ENCODE peak calls at places on chromosome 13, in eight cellular contexts. One of them, this sample, is unnamed.

GRCh38 chr13:98909016-98909415 is 68.8 kb downstream of the DOCK9 start:
- DNase-seq in caudate nucleus: no peak
- DNase-seq in stimulated activated CD4-positive, alpha-beta T cell treated with anti-CD3 and anti-CD28 coated beads, Interleukin-2, amount 100 ng/mL, for 48 hours: no peak
- DNase-seq in LoVo: no peak
- DNase-seq in fibroblast of lung: no peak
- DNase-seq in body of pancreas: no peak
- DNase-seq in T-cell: no peak
- DNase-seq in SW 1271: no peak
- DNase-seq in this sample: no peak

GRCh38 chr13:51549050-51549449 is 35.2 kb upstream of the WDFY2 start:
- DNase-seq in stimulated activated CD4-positive, alpha-beta T cell treated with anti-CD3 and anti-CD28 coated beads, Interleukin-2, amount 100 ng/mL, for 48 hours: no peak
- DNase-seq in fibroblast of lung: no peak
- DNase-seq in caudate nucleus: no peak
- DNase-seq in body of pancreas: peak
- DNase-seq in SW 1271: no peak
- DNase-seq in T-cell: no peak
- DNase-seq in LoVo: peak
- DNase-seq in this sample: peak

GRCh38 chr13:29791997-29792775 is 58.2 kb downstream of the UBL3 start:
- DNase-seq in T-cell: no peak
- DNase-seq in fibroblast of lung: peak
- DNase-seq in LoVo: no peak
- DNase-seq in SW 1271: no peak
- DNase-seq in caudate nucleus: no peak
- DNase-seq in body of pancreas: no peak
- DNase-seq in stimulated activated CD4-positive, alpha-beta T cell treated with anti-CD3 and anti-CD28 coated beads, Interleukin-2, amount 100 ng/mL, for 48 hours: no peak
- DNase-seq in this sample: no peak

GRCh38 chr13:44323754-44324153 is 49.9 kb upstream of the SERP2 start:
- DNase-seq in SW 1271: no peak
- DNase-seq in fibroblast of lung: no peak
- DNase-seq in stimulated activated CD4-positive, alpha-beta T cell treated with anti-CD3 and anti-CD28 coated beads, Interleukin-2, amount 100 ng/mL, for 48 hours: no peak
- DNase-seq in LoVo: no peak
- DNase-seq in caudate nucleus: no peak
- DNase-seq in body of pancreas: no peak
- DNase-seq in T-cell: no peak
- DNase-seq in this sample: no peak

GRCh38 chr13:28313579-28313978 is 175.2 kb downstream of the PAN3 start:
- DNase-seq in SW 1271: no peak
- DNase-seq in caudate nucleus: no peak
- DNase-seq in T-cell: no peak
- DNase-seq in body of pancreas: no peak
- DNase-seq in fibroblast of lung: peak
- DNase-seq in LoVo: no peak
- DNase-seq in stimulated activated CD4-positive, alpha-beta T cell treated with anti-CD3 and anti-CD28 coated beads, Interleukin-2, amount 100 ng/mL, for 48 hours: no peak
- DNase-seq in this sample: no peak

GRCh38 chr13:108346376-108346775 is 76.9 kb downstream of the TNFSF13B start:
- DNase-seq in T-cell: no peak
- DNase-seq in stimulated activated CD4-positive, alpha-beta T cell treated with anti-CD3 and anti-CD28 coated beads, Interleukin-2, amount 100 ng/mL, for 48 hours: no peak
- DNase-seq in SW 1271: no peak
- DNase-seq in fibroblast of lung: no peak
- DNase-seq in body of pancreas: no peak
- DNase-seq in caudate nucleus: no peak
- DNase-seq in LoVo: no peak
- DNase-seq in this sample: no peak

GRCh38 chr13:100235311-100235901 is 146.5 kb downstream of the PCCA start:
- DNase-seq in SW 1271: peak
- DNase-seq in LoVo: peak
- DNase-seq in T-cell: no peak
- DNase-seq in fibroblast of lung: peak
- DNase-seq in caudate nucleus: no peak
- DNase-seq in body of pancreas: peak
- DNase-seq in stimulated activated CD4-positive, alpha-beta T cell treated with anti-CD3 and anti-CD28 coated beads, Interleukin-2, amount 100 ng/mL, for 48 hours: peak
- DNase-seq in this sample: peak

GRCh38 chr13:110841406-110841805 is 73.5 kb downstream of the ANKRD10 start:
- DNase-seq in caudate nucleus: no peak
- DNase-seq in T-cell: no peak
- DNase-seq in SW 1271: no peak
- DNase-seq in stimulated activated CD4-positive, alpha-beta T cell treated with anti-CD3 and anti-CD28 coated beads, Interleukin-2, amount 100 ng/mL, for 48 hours: no peak
- DNase-seq in fibroblast of lung: no peak
- DNase-seq in body of pancreas: no peak
- DNase-seq in LoVo: no peak
- DNase-seq in this sample: no peak

GRCh38 chr13:39665763-39666162 is 10.3 kb downstream of the COG6 start:
- DNase-seq in fibroblast of lung: no peak
- DNase-seq in LoVo: no peak
- DNase-seq in body of pancreas: no peak
- DNase-seq in caudate nucleus: no peak
- DNase-seq in T-cell: no peak
- DNase-seq in stimulated activated CD4-positive, alpha-beta T cell treated with anti-CD3 and anti-CD28 coated beads, Interleukin-2, amount 100 ng/mL, for 48 hours: no peak
- DNase-seq in SW 1271: no peak
- DNase-seq in this sample: peak

GRCh38 chr13:28837111-28837510 is 17.0 kb downstream of the MTUS2 start:
- DNase-seq in stimulated activated CD4-positive, alpha-beta T cell treated with anti-CD3 and anti-CD28 coated beads, Interleukin-2, amount 100 ng/mL, for 48 hours: no peak
- DNase-seq in LoVo: no peak
- DNase-seq in T-cell: no peak
- DNase-seq in caudate nucleus: no peak
- DNase-seq in fibroblast of lung: no peak
- DNase-seq in SW 1271: no peak
- DNase-seq in body of pancreas: no peak
- DNase-seq in this sample: no peak

GRCh38 chr13:30510091-30510490 is 44.4 kb upstream of the HMGB1 start:
- DNase-seq in fibroblast of lung: no peak
- DNase-seq in caudate nucleus: no peak
- DNase-seq in SW 1271: no peak
- DNase-seq in T-cell: no peak
- DNase-seq in stimulated activated CD4-positive, alpha-beta T cell treated with anti-CD3 and anti-CD28 coated beads, Interleukin-2, amount 100 ng/mL, for 48 hours: no peak
- DNase-seq in LoVo: no peak
- DNase-seq in body of pancreas: no peak
- DNase-seq in this sample: no peak

GRCh38 chr13:71866173-71867091 is 572 bp downstream of the DACH1 start:
- DNase-seq in T-cell: peak
- DNase-seq in fibroblast of lung: peak
- DNase-seq in body of pancreas: peak
- DNase-seq in stimulated activated CD4-positive, alpha-beta T cell treated with anti-CD3 and anti-CD28 coated beads, Interleukin-2, amount 100 ng/mL, for 48 hours: no peak
- DNase-seq in caudate nucleus: peak
- DNase-seq in SW 1271: no peak
- DNase-seq in LoVo: no peak
- DNase-seq in this sample: peak

GRCh38 chr13:51271528-51272070 is 49.4 kb downstream of the FAM124A start:
- DNase-seq in fibroblast of lung: peak
- DNase-seq in LoVo: no peak
- DNase-seq in T-cell: no peak
- DNase-seq in stimulated activated CD4-positive, alpha-beta T cell treated with anti-CD3 and anti-CD28 coated beads, Interleukin-2, amount 100 ng/mL, for 48 hours: no peak
- DNase-seq in SW 1271: no peak
- DNase-seq in body of pancreas: no peak
- DNase-seq in caudate nucleus: no peak
- DNase-seq in this sample: no peak

GRCh38 chr13:19117913-19118739 is 63.5 kb downstream of the TUBA3C start:
- DNase-seq in LoVo: no peak
- DNase-seq in T-cell: no peak
- DNase-seq in stimulated activated CD4-positive, alpha-beta T cell treated with anti-CD3 and anti-CD28 coated beads, Interleukin-2, amount 100 ng/mL, for 48 hours: no peak
- DNase-seq in body of pancreas: no peak
- DNase-seq in caudate nucleus: no peak
- DNase-seq in SW 1271: no peak
- DNase-seq in fibroblast of lung: no peak
- DNase-seq in this sample: no peak

GRCh38 chr13:66887088-66887487 is 343.0 kb downstream of the PCDH9 start:
- DNase-seq in T-cell: no peak
- DNase-seq in LoVo: no peak
- DNase-seq in fibroblast of lung: peak
- DNase-seq in stimulated activated CD4-positive, alpha-beta T cell treated with anti-CD3 and anti-CD28 coated beads, Interleukin-2, amount 100 ng/mL, for 48 hours: no peak
- DNase-seq in caudate nucleus: no peak
- DNase-seq in body of pancreas: no peak
- DNase-seq in SW 1271: no peak
- DNase-seq in this sample: no peak